ENCODE peak calls at places on chromosomes 13 and 19, in four cellular contexts. T, U, F and P are unnamed samples.

GRCh38 chr19:38277549-38277948 is 13.2 kb downstream of the SPINT2 start:
- DNase-seq in U (no peak), T (no peak), F (no peak), P (no peak)

GRCh38 chr13:43742911-43743310 is 43.9 kb downstream of the ENOX1 start:
- DNase-seq in U (no peak), F (no peak), T (no peak), P (no peak)

GRCh38 chr19:58581227-58582141 is 8.3 kb upstream of the MZF1 start:
- DNase-seq in F (peak; percentile 58), T (no peak), U (no peak), P (no peak)

GRCh38 chr19:46766569-46767317 is 20.5 kb upstream of the STRN4 start:
- DNase-seq in U (no peak), T (no peak), F (no peak), P (no peak)

GRCh38 chr19:55325172-55325571 is at the start of gene TMEM150B:
- DNase-seq in F (no peak), U (no peak), T (no peak), P (no peak)

GRCh38 chr19:38267780-38268430 is 3.5 kb downstream of the SPINT2 start:
- DNase-seq in U (no peak), T (no peak), F (no peak), P (no peak)

GRCh38 chr19:12484011-12484370 is 625 bp downstream of the ZNF709 start:
- DNase-seq in F (no peak), U (no peak), T (no peak), P (no peak)

GRCh38 chr13:28477709-28477973 is 17.3 kb downstream of the FLT1 start:
- DNase-seq in F (no peak), T (no peak), U (no peak), P (no peak)

GRCh38 chr13:97975280-97975850 is 21.9 kb downstream of the IPO5 start:
- DNase-seq in F (no peak), U (no peak), T (no peak), P (no peak)

GRCh38 chr13:21181671-21182070 is 5.2 kb downstream of the MRPL57 start:
- DNase-seq in F (no peak), T (no peak), U (no peak), P (no peak)

GRCh38 chr19:6654347-6655310 is 15.3 kb downstream of the TNFSF14 start:
- DNase-seq in F (no peak), U (no peak), T (no peak), P (no peak)

GRCh38 chr13:59609421-59609820 is 554.3 kb downstream of the DIAPH3 start:
- DNase-seq in T (no peak), U (no peak), F (no peak), P (no peak)

GRCh38 chr19:49684983-49685553 is 4.3 kb upstream of the ADM5 start:
- DNase-seq in T (no peak), U (no peak), F (no peak), P (no peak)